ENCODE peak calls at places on chromosomes 3 and 15, in eight cellular contexts. L is GM19239, Z is NCI-H1105 treated with DMSO at 0.1 percent for 48 hours, B is activated B cell treated with CpG ODN at 0.5 μM for 24 hours, T is AG04449, C is left colon, V is NCI-H1694 treated with DMSO at 0.1 percent for 48 hours, X is nephron progenitor cell. P is an unnamed sample.

GRCh38 chr3:142645236-142645793 is 49.1 kb downstream of the PLS1 start:
- DNase-seq in B (no peak), V (no peak), L (no peak), X (no peak), Z (no peak), T (no peak), C (no peak), P (no peak)

GRCh38 chr3:9970020-9970652 is 16.5 kb downstream of the EMC3 start:
- DNase-seq in Z (no peak), C (no peak), V (no peak), X (no peak), L (no peak), B (no peak), T (peak; percentile 50), P (no peak)

GRCh38 chr3:53139833-53140574 is 9.8 kb upstream of the RFT1 start:
- DNase-seq in C (no peak), X (no peak), V (no peak), L (no peak), B (no peak), T (no peak), Z (no peak), P (no peak)

GRCh38 chr3:72259755-72260589 is 475.0 kb upstream of the PROK2 start:
- DNase-seq in X (no peak), C (no peak), L (no peak), T (no peak), V (no peak), B (no peak), Z (no peak), P (no peak)

GRCh38 chr3:139234491-139234890 is 109.3 kb upstream of the MRPS22 start:
- DNase-seq in V (no peak), X (no peak), B (no peak), L (no peak), T (no peak), Z (no peak), C (no peak), P (no peak)

GRCh38 chr3:103950676-103951075 is 1416.0 kb upstream of the ALCAM start:
- DNase-seq in L (no peak), Z (no peak), V (no peak), X (no peak), C (no peak), T (no peak), B (no peak), P (no peak)

GRCh38 chr3:175338775-175339535 is 479.8 kb downstream of the NAALADL2 start:
- DNase-seq in T (peak; percentile 59), B (no peak), Z (no peak), L (no peak), X (no peak), V (no peak), C (peak; percentile 11), P (no peak)

GRCh38 chr15:90530250-90531051 is 728 bp downstream of the CRTC3 start:
- DNase-seq in T (no peak), Z (peak; percentile 4), L (peak; percentile 75), V (no peak), C (peak; percentile 69), X (peak; percentile 52), B (no peak), P (peak; percentile 63)

GRCh38 chr3:192639987-192640386 is 87.4 kb downstream of the FGF12 start:
- DNase-seq in C (no peak), V (no peak), Z (no peak), B (no peak), T (no peak), X (no peak), L (no peak), P (no peak)

GRCh38 chr3:143287403-143287802 is 167.8 kb downstream of the CHST2 start:
- DNase-seq in L (no peak), V (no peak), Z (no peak), B (no peak), C (no peak), X (no peak), T (no peak), P (no peak)

P was measured in right atrium auricular region.